ENCODE peak calls at places on chromosomes 2 and 18, in five cellular contexts. F, H, B, R and J are unnamed samples.

GRCh38 chr18:36947820-36948348 is 119.0 kb downstream of the KIAA1328 start:
- DNase-seq in F (no peak), H (no peak), B (no peak), R (no peak), J (no peak)

GRCh38 chr2:223469270-223470057 is 132.7 kb downstream of the SCG2 start:
- DNase-seq in F (no peak), H (peak; percentile 74), B (no peak), R (no peak), J (no peak)

GRCh38 chr2:182858671-182859070 is 7.8 kb downstream of the FRZB start:
- DNase-seq in F (no peak), H (peak; percentile 81), B (no peak), R (no peak), J (no peak)

GRCh38 chr2:29073913-29074312 is 410 bp downstream of the PCARE start:
- DNase-seq in F (no peak), H (no peak), B (no peak), R (no peak), J (no peak)

GRCh38 chr2:201465524-201465971 is 14.0 kb downstream of the STRADB start:
- DNase-seq in F (no peak), H (no peak), B (no peak), R (no peak), J (no peak)

GRCh38 chr18:9898792-9899549 is 13.2 kb downstream of the TXNDC2 start:
- DNase-seq in F (no peak), H (peak; percentile 70), B (no peak), R (no peak), J (no peak)

GRCh38 chr2:172215172-172215935 is 112.7 kb upstream of the DLX2 start:
- DNase-seq in F (no peak), H (no peak), B (no peak), R (no peak), J (no peak)

GRCh38 chr2:127067620-127068350 is 39.2 kb downstream of the BIN1 start:
- DNase-seq in F (peak; percentile 84), H (peak; percentile 18), B (peak; percentile 48), R (peak; percentile 90), J (peak; percentile 70)

GRCh38 chr2:200408428-200409311 is 101.2 kb downstream of the KCTD18 start:
- DNase-seq in F (peak; percentile 49), H (peak; percentile 95), B (no peak), R (peak; percentile 66), J (no peak)

GRCh38 chr2:61885896-61886603 is 2.4 kb downstream of the CCT4 start:
- DNase-seq in F (no peak), H (no peak), B (no peak), R (no peak), J (no peak)

GRCh38 chr2:227010433-227010832 is 153.6 kb downstream of the COL4A4 start:
- DNase-seq in F (no peak), H (peak; percentile 61), B (no peak), R (no peak), J (no peak)

GRCh38 chr2:224973112-224974016 is 68.9 kb downstream of the DOCK10 start:
- DNase-seq in F (no peak), H (no peak), B (no peak), R (peak; percentile 73), J (no peak)

GRCh38 chr2:41353060-41353459 is 694.8 kb upstream of the PKDCC start:
- DNase-seq in F (no peak), H (no peak), B (no peak), R (no peak), J (no peak)

GRCh38 chr2:191739194-191739593 is 61.3 kb downstream of the NABP1 start:
- DNase-seq in F (no peak), H (no peak), B (no peak), R (no peak), J (no peak)

GRCh38 chr2:191740776-191741175 is 62.8 kb downstream of the NABP1 start:
- DNase-seq in F (no peak), H (peak; percentile 68), B (no peak), R (no peak), J (no peak)

GRCh38 chr2:191738667-191739066 is 60.7 kb downstream of the NABP1 start:
- DNase-seq in F (no peak), H (peak; percentile 41), B (no peak), R (no peak), J (no peak)

GRCh38 chr2:191738003-191738402 is 60.1 kb downstream of the NABP1 start:
- DNase-seq in F (no peak), H (no peak), B (no peak), R (no peak), J (no peak)

DNA sequence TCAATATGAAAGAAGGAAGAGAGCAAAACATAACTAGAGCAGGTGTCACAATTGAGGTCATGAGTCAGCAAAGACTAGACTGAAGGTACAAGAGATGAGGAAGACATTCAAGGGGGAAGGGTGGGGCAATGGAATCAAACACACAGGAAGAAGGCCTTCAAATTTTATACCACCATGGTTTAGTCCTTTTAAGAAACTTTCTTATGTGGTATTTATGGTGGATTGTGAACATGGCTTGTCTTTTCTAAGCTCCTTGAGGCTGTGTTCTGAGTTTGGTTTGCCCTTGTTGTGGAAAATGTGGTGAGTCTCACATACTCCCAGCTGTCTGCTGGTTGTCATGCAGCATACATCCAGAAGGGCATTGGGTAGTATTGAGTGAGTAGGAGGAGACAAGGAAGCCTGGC is 62.1 kb downstream of the NABP1 start:
- DNase-seq in F (no peak), H (peak; percentile 40), B (no peak), R (no peak), J (peak; percentile 84)
- H3K4me3 ChIP-seq in F (no peak overlapping the region), H (no peak overlapping the region), B (no peak overlapping the region), R (no peak overlapping the region), J (no peak overlapping the region)

DNA sequence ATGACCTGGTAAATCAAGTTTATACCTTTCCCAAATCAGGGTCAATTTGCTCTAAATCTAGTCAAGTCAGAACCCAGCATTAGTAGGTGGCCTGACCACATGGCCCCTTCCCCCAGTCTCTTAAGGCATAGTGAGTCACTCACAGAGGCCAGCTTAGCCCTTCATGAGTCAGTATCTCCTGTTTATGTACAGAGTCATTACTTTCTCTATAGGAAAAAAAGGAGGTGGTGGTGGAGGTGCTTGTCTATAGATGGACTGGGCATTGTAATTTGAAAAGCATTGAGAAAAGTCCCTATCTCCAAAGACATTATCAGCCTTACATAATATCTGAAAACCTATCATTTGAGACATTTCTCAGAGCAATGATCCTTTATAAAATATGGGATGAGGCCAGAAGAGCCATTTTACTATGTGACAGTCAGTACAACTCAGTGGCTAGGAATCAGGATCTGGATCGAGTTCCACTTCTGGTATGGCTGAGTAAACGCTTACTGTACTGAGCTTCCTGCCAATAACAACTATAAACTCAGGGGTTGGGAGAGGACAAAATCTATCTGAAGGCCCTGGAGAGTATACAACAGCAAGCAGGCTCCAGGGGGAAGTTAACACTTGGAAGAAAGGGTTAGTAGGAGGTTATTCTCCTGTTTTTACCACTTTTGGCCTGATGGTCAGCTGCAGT is 22.5 kb upstream of the SIGLEC15 start:
- DNase-seq in F (no peak), H (peak; percentile 99), B (no peak), R (no peak), J (no peak)
- H3K9me3 ChIP-seq in F (peaks cover 9% of the 10 kb centered on the region), H (no peaks in the 10 kb centered on the region), B (no peaks in the 10 kb centered on the region), R (no peaks in the 10 kb centered on the region), J (no peaks in the 10 kb centered on the region)

GRCh38 chr18:2848145-2848878 is 1.5 kb downstream of the EMILIN2 start:
- DNase-seq in F (no peak), H (no peak), B (peak; percentile 12), R (no peak), J (no peak)
- H3K4me3 ChIP-seq in F (peak overlapping the region; percentile 62), H (peak overlapping the region; percentile 56), B (peak overlapping the region; percentile 68), R (peak overlapping the region; percentile 60), J (no peak overlapping the region)

GRCh38 chr18:3059272-3059671 is 46.3 kb upstream of the LPIN2 start:
- DNase-seq in F (no peak), H (no peak), B (no peak), R (no peak), J (peak; percentile 54)

GRCh38 chr18:3058328-3059191 is 45.6 kb upstream of the LPIN2 start:
- DNase-seq in F (no peak), H (no peak), B (no peak), R (no peak), J (peak; percentile 36)

GRCh38 chr18:3062798-3063563 is 50.0 kb upstream of the LPIN2 start:
- DNase-seq in F (peak; percentile 76), H (no peak), B (peak; percentile 51), R (peak; percentile 91), J (peak; percentile 70)

GRCh38 chr18:3061581-3062416 is 48.9 kb upstream of the LPIN2 start:
- DNase-seq in F (no peak), H (no peak), B (no peak), R (no peak), J (peak; percentile 54)

GRCh38 chr18:3060667-3061580 is 48.0 kb upstream of the LPIN2 start:
- DNase-seq in F (no peak), H (no peak), B (no peak), R (peak; percentile 68), J (peak; percentile 83)
- H3K9me3 ChIP-seq in F (no peaks in the 10 kb centered on the region), H (no peaks in the 10 kb centered on the region), B (no peaks in the 10 kb centered on the region), R (no peaks in the 10 kb centered on the region), J (no peaks in the 10 kb centered on the region)

GRCh38 chr2:208001924-208002323 is 23.4 kb downstream of the PLEKHM3 start:
- DNase-seq in F (no peak), H (no peak), B (no peak), R (no peak), J (no peak)

GRCh38 chr2:208010501-208010900 is 14.8 kb downstream of the PLEKHM3 start:
- DNase-seq in F (no peak), H (no peak), B (no peak), R (no peak), J (no peak)

GRCh38 chr2:208000701-208001395 is 24.5 kb downstream of the PLEKHM3 start:
- DNase-seq in F (no peak), H (peak; percentile 26), B (no peak), R (no peak), J (no peak)

GRCh38 chr2:208006833-208007232 is 18.5 kb downstream of the PLEKHM3 start:
- DNase-seq in F (no peak), H (peak; percentile 74), B (no peak), R (no peak), J (no peak)

GRCh38 chr2:208006325-208006724 is 19.0 kb downstream of the PLEKHM3 start:
- DNase-seq in F (no peak), H (peak; percentile 6), B (no peak), R (no peak), J (no peak)
- H3K4me3 ChIP-seq in F (no peak overlapping the region), H (no peak overlapping the region), B (no peak overlapping the region), R (no peak overlapping the region), J (no peak overlapping the region)

GRCh38 chr2:98277156-98277859 is 68.9 kb upstream of the CNGA3 start:
- DNase-seq in F (no peak), H (no peak), B (no peak), R (no peak), J (no peak)
- H3K9me3 ChIP-seq in F (no peaks in the 10 kb centered on the region), H (no peaks in the 10 kb centered on the region), B (peaks cover 8% of the 10 kb centered on the region), R (no peaks in the 10 kb centered on the region), J (no peaks in the 10 kb centered on the region)

DNA sequence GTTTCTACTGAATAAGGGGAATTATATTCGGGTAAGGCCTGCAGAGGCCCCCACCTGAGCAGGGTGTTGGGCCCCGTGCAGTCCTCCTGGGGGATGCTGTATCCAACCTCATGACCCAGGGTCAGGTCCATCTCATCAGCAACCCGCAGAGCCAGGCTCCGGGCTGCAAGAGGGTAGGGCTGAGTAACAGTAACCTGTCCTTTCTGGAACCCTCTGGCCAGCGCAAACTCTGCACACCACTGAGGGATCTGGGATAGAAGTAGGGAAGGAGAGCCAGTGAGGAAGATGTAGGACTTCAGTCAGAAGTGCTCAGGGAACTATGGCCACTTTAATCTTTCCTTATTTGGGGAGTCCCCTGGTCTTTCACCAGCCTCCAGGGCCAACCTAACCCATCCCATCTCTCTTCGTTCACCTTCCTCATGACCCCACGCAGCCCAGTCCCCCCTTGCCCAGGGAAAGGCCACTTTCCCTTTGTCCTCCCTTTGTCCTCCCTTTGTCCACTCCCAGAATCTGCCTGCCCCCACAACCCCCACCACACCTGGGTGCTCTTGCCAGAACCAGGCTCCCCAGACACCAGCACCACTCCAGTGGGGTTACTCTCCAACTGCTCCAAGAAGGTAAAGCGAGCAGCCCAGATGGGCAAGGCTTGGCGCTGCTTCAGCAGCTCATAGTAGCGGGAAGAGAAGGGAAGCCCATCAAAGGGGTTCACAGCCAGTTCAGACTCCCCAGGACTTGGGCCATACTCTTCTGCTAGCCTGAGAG is 895 bp downstream of the DQX1 start:
- DNase-seq in F (no peak), H (no peak), B (no peak), R (no peak), J (no peak)
- H3K4me3 ChIP-seq in F (no peak overlapping the region), H (no peak overlapping the region), B (no peak overlapping the region), R (no peak overlapping the region), J (no peak overlapping the region)